ENCODE peak calls at places on chromosomes 13 and 19, in seven cellular contexts. One of them, this sample, is unnamed.

GRCh38 chr13:46057251-46058015 is 4.9 kb upstream of the ZC3H13 start:
- DNase-seq in endodermal cell: no peak
- DNase-seq in K562: no peak
- DNase-seq in mucosa of descending colon: no peak
- DNase-seq in CD4-positive, alpha-beta T cell: no peak
- DNase-seq in tibial artery: no peak
- DNase-seq in brain microvascular endothelial cell: peak
- DNase-seq in this sample: no peak

GRCh38 chr13:53683146-53683545 is 654.5 kb downstream of the OLFM4 start:
- DNase-seq in tibial artery: no peak
- DNase-seq in brain microvascular endothelial cell: no peak
- DNase-seq in CD4-positive, alpha-beta T cell: no peak
- DNase-seq in endodermal cell: no peak
- DNase-seq in mucosa of descending colon: no peak
- DNase-seq in K562: no peak
- DNase-seq in this sample: no peak

GRCh38 chr19:3459322-3459881 is 20.9 kb downstream of the SMIM24 start:
- DNase-seq in K562: peak
- DNase-seq in brain microvascular endothelial cell: peak
- DNase-seq in CD4-positive, alpha-beta T cell: no peak
- DNase-seq in endodermal cell: peak
- DNase-seq in tibial artery: peak
- DNase-seq in mucosa of descending colon: peak
- DNase-seq in this sample: no peak

GRCh38 chr19:14985133-14985532 is 5.5 kb upstream of the SLC1A6 start:
- DNase-seq in endodermal cell: no peak
- DNase-seq in brain microvascular endothelial cell: no peak
- DNase-seq in tibial artery: no peak
- DNase-seq in K562: no peak
- DNase-seq in CD4-positive, alpha-beta T cell: no peak
- DNase-seq in mucosa of descending colon: no peak
- DNase-seq in this sample: no peak

GRCh38 chr19:33628921-33629825 is 7.4 kb downstream of the CHST8 start:
- DNase-seq in K562: no peak
- DNase-seq in CD4-positive, alpha-beta T cell: no peak
- DNase-seq in mucosa of descending colon: no peak
- DNase-seq in brain microvascular endothelial cell: no peak
- DNase-seq in tibial artery: no peak
- DNase-seq in endodermal cell: no peak
- DNase-seq in this sample: no peak

GRCh38 chr19:55209430-55210119 is at the start of gene PTPRH:
- DNase-seq in brain microvascular endothelial cell: no peak
- DNase-seq in mucosa of descending colon: peak
- DNase-seq in K562: no peak
- DNase-seq in tibial artery: no peak
- DNase-seq in endodermal cell: no peak
- DNase-seq in CD4-positive, alpha-beta T cell: no peak
- DNase-seq in this sample: no peak

GRCh38 chr19:974564-975257 is 9.4 kb upstream of the WDR18 start:
- DNase-seq in K562: no peak
- DNase-seq in endodermal cell: no peak
- DNase-seq in CD4-positive, alpha-beta T cell: no peak
- DNase-seq in mucosa of descending colon: no peak
- DNase-seq in brain microvascular endothelial cell: no peak
- DNase-seq in tibial artery: no peak
- DNase-seq in this sample: no peak

GRCh38 chr13:73720216-73720840 is 413.9 kb downstream of the KLF12 start:
- DNase-seq in K562: no peak
- DNase-seq in CD4-positive, alpha-beta T cell: no peak
- DNase-seq in tibial artery: no peak
- DNase-seq in brain microvascular endothelial cell: no peak
- DNase-seq in endodermal cell: no peak
- DNase-seq in mucosa of descending colon: no peak
- DNase-seq in this sample: no peak

GRCh38 chr13:98142427-98143156 is at the start of gene FARP1:
- DNase-seq in tibial artery: peak
- DNase-seq in K562: peak
- DNase-seq in endodermal cell: peak
- DNase-seq in brain microvascular endothelial cell: no peak
- DNase-seq in CD4-positive, alpha-beta T cell: no peak
- DNase-seq in mucosa of descending colon: peak
- DNase-seq in this sample: no peak

GRCh38 chr13:37531054-37531453 is 67.5 kb downstream of the POSTN start:
- DNase-seq in mucosa of descending colon: no peak
- DNase-seq in CD4-positive, alpha-beta T cell: no peak
- DNase-seq in K562: no peak
- DNase-seq in tibial artery: no peak
- DNase-seq in brain microvascular endothelial cell: peak
- DNase-seq in endodermal cell: no peak
- DNase-seq in this sample: no peak

GRCh38 chr19:362683-363082 is 18.1 kb upstream of the MIER2 start:
- DNase-seq in mucosa of descending colon: no peak
- DNase-seq in K562: no peak
- DNase-seq in endodermal cell: peak
- DNase-seq in tibial artery: no peak
- DNase-seq in brain microvascular endothelial cell: no peak
- DNase-seq in CD4-positive, alpha-beta T cell: no peak
- DNase-seq in this sample: no peak

GRCh38 chr19:53884256-53884655 is 2.3 kb downstream of the PRKCG start:
- DNase-seq in tibial artery: no peak
- DNase-seq in CD4-positive, alpha-beta T cell: no peak
- DNase-seq in brain microvascular endothelial cell: no peak
- DNase-seq in mucosa of descending colon: no peak
- DNase-seq in K562: no peak
- DNase-seq in endodermal cell: peak
- DNase-seq in this sample: no peak

GRCh38 chr19:35169226-35169995 is 14.9 kb downstream of the FXYD5 start:
- DNase-seq in endodermal cell: peak
- DNase-seq in mucosa of descending colon: no peak
- DNase-seq in tibial artery: no peak
- DNase-seq in K562: no peak
- DNase-seq in CD4-positive, alpha-beta T cell: no peak
- DNase-seq in brain microvascular endothelial cell: no peak
- DNase-seq in this sample: no peak

GRCh38 chr13:20497376-20497775 is 28.3 kb downstream of the CRYL1 start:
- DNase-seq in mucosa of descending colon: no peak
- DNase-seq in brain microvascular endothelial cell: no peak
- DNase-seq in CD4-positive, alpha-beta T cell: no peak
- DNase-seq in tibial artery: no peak
- DNase-seq in K562: no peak
- DNase-seq in endodermal cell: no peak
- DNase-seq in this sample: no peak

GRCh38 chr19:55443824-55444719 is 972 bp upstream of the SHISA7 start:
- DNase-seq in K562: peak
- DNase-seq in endodermal cell: no peak
- DNase-seq in brain microvascular endothelial cell: no peak
- DNase-seq in mucosa of descending colon: no peak
- DNase-seq in CD4-positive, alpha-beta T cell: no peak
- DNase-seq in tibial artery: no peak
- DNase-seq in this sample: no peak

GRCh38 chr13:32125221-32125621 is 93.6 kb downstream of the FRY start:
- DNase-seq in endodermal cell: no peak
- DNase-seq in K562: no peak
- DNase-seq in tibial artery: no peak
- DNase-seq in CD4-positive, alpha-beta T cell: no peak
- DNase-seq in brain microvascular endothelial cell: no peak
- DNase-seq in mucosa of descending colon: no peak
- DNase-seq in this sample: no peak

GRCh38 chr13:76717092-76717491 is 169.1 kb downstream of the KCTD12 start:
- DNase-seq in mucosa of descending colon: no peak
- DNase-seq in brain microvascular endothelial cell: peak
- DNase-seq in CD4-positive, alpha-beta T cell: no peak
- DNase-seq in endodermal cell: no peak
- DNase-seq in tibial artery: no peak
- DNase-seq in K562: no peak
- DNase-seq in this sample: no peak

GRCh38 chr13:33874871-33875270 is 56.9 kb downstream of the RFC3 start:
- DNase-seq in endodermal cell: no peak
- DNase-seq in mucosa of descending colon: no peak
- DNase-seq in CD4-positive, alpha-beta T cell: no peak
- DNase-seq in K562: no peak
- DNase-seq in tibial artery: no peak
- DNase-seq in brain microvascular endothelial cell: no peak
- DNase-seq in this sample: no peak
- TF ChIP-seq CTCF in endodermal cell: peak
- TF ChIP-seq CTCF in mucosa of descending colon: no peak
- TF ChIP-seq CTCF in CD4-positive, alpha-beta T cell: no peak
- TF ChIP-seq CTCF in K562: no peak
- TF ChIP-seq CTCF in tibial artery: no peak
- TF ChIP-seq CTCF in brain microvascular endothelial cell: peak
- TF ChIP-seq CTCF in this sample: no peak

GRCh38 chr19:19115954-19116353 is 22.3 kb downstream of the TMEM161A start:
- DNase-seq in K562: peak
- DNase-seq in tibial artery: no peak
- DNase-seq in endodermal cell: peak
- DNase-seq in mucosa of descending colon: peak
- DNase-seq in brain microvascular endothelial cell: no peak
- DNase-seq in CD4-positive, alpha-beta T cell: peak
- DNase-seq in this sample: peak
- TF ChIP-seq CTCF in K562: peak
- TF ChIP-seq CTCF in tibial artery: peak
- TF ChIP-seq CTCF in endodermal cell: peak
- TF ChIP-seq CTCF in mucosa of descending colon: peak
- TF ChIP-seq CTCF in brain microvascular endothelial cell: peak
- TF ChIP-seq CTCF in CD4-positive, alpha-beta T cell: peak
- TF ChIP-seq CTCF in this sample: peak

DNA sequence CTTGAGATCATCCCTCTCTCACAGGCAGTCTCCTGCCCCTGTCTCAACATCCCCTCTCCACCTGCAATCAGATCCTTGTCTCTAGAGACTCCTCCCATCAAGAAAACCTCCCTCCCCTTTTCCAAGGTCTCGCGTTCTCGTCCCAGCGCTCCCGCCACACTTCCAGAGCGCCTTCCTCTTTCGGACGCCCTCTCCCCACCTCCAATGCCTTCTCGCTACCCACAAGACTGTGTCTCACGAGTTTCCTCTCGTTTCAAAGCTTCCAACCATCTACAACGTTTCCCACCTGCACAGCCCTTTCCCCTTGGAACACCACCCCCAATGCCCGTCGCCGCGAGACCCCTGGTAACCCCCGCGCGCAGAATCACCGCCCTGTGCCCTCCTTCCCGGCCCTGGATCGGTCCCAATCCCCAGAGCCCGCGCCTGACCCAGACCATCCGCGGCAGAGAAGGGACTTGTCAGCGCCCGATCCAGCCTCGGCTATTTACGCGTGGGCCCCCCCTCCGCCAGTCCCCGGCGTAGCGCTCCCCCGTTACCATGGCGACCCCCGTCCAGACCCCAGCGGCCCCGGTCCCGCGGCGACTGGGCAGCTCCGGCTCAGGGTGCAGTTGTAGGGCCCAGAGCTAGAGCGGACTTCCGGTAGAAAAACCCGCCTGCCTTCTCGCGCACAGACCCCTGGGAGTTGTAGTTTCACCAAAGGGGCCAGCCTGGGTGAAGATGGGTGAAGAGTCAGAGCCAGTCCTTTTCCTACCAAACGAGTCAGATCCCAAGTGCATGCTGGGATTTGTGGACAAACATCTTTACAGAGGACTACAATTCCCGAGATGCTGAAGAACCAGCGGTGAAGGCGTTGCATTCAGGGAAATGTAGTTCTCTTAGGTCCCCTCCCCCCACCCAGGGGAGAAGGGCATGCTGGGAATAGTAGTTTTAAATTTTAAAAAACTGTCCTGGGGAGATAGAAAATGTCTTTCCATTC is at the start of gene AP2S1:
- DNase-seq in brain microvascular endothelial cell: peak
- DNase-seq in K562: peak
- DNase-seq in CD4-positive, alpha-beta T cell: peak
- DNase-seq in mucosa of descending colon: peak
- DNase-seq in endodermal cell: peak
- DNase-seq in tibial artery: peak
- DNase-seq in this sample: peak
- TF ChIP-seq CTCF in brain microvascular endothelial cell: no peak
- TF ChIP-seq CTCF in K562: no peak
- TF ChIP-seq CTCF in CD4-positive, alpha-beta T cell: no peak
- TF ChIP-seq CTCF in mucosa of descending colon: no peak
- TF ChIP-seq CTCF in endodermal cell: no peak
- TF ChIP-seq CTCF in tibial artery: no peak
- TF ChIP-seq CTCF in this sample: no peak

GRCh38 chr13:80339841-80340642 is 884 bp downstream of the SPRY2 start:
- DNase-seq in K562: peak
- DNase-seq in brain microvascular endothelial cell: peak
- DNase-seq in endodermal cell: peak
- DNase-seq in mucosa of descending colon: peak
- DNase-seq in tibial artery: peak
- DNase-seq in CD4-positive, alpha-beta T cell: no peak
- DNase-seq in this sample: peak

GRCh38 chr13:80341098-80341701 is at the start of gene SPRY2:
- DNase-seq in brain microvascular endothelial cell: peak
- DNase-seq in endodermal cell: peak
- DNase-seq in CD4-positive, alpha-beta T cell: no peak
- DNase-seq in mucosa of descending colon: peak
- DNase-seq in tibial artery: peak
- DNase-seq in K562: peak
- DNase-seq in this sample: peak

GRCh38 chr13:80340643-80341097 is 256 bp downstream of the SPRY2 start:
- DNase-seq in endodermal cell: no peak
- DNase-seq in brain microvascular endothelial cell: peak
- DNase-seq in mucosa of descending colon: no peak
- DNase-seq in K562: no peak
- DNase-seq in tibial artery: peak
- DNase-seq in CD4-positive, alpha-beta T cell: no peak
- DNase-seq in this sample: no peak

GRCh38 chr13:80342541-80343371 is 1.8 kb upstream of the SPRY2 start:
- DNase-seq in mucosa of descending colon: peak
- DNase-seq in CD4-positive, alpha-beta T cell: peak
- DNase-seq in brain microvascular endothelial cell: peak
- DNase-seq in K562: peak
- DNase-seq in tibial artery: peak
- DNase-seq in endodermal cell: peak
- DNase-seq in this sample: peak

DNA sequence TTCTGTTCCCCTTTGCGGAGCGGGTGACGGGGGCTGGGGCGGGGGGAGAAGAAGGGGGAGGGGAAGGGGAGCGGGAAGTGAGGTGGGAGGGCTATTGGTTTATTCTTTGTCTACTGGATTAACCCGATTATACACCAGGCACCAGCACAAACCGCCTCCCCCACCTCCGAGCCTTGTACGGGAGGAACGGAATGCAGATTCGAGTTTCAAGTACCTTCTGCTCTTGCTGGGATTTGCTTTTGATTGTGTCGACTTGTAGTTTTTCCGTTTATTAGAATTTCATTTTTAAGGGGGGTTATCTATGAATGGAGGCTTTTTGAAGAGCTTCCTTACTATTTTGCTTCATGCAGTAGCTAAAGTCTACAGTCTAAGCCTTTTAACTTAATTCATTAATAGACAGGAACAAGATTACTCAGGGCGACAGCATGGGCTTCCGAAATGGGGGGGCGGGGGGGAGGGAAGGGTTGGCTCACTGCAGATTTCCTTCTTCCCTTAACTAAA is 895 bp upstream of the SPRY2 start:
- DNase-seq in tibial artery: peak
- DNase-seq in mucosa of descending colon: peak
- DNase-seq in CD4-positive, alpha-beta T cell: no peak
- DNase-seq in K562: no peak
- DNase-seq in brain microvascular endothelial cell: peak
- DNase-seq in endodermal cell: peak
- DNase-seq in this sample: no peak
- TF ChIP-seq CTCF in tibial artery: no peak
- TF ChIP-seq CTCF in mucosa of descending colon: no peak
- TF ChIP-seq CTCF in CD4-positive, alpha-beta T cell: no peak
- TF ChIP-seq CTCF in K562: no peak
- TF ChIP-seq CTCF in brain microvascular endothelial cell: no peak
- TF ChIP-seq CTCF in endodermal cell: no peak
- TF ChIP-seq CTCF in this sample: no peak

GRCh38 chr19:49417090-49417489 is 6.2 kb downstream of the PTH2 start:
- DNase-seq in endodermal cell: peak
- DNase-seq in mucosa of descending colon: no peak
- DNase-seq in tibial artery: no peak
- DNase-seq in brain microvascular endothelial cell: no peak
- DNase-seq in K562: no peak
- DNase-seq in CD4-positive, alpha-beta T cell: no peak
- DNase-seq in this sample: no peak
- TF ChIP-seq CTCF in endodermal cell: peak
- TF ChIP-seq CTCF in mucosa of descending colon: no peak
- TF ChIP-seq CTCF in tibial artery: no peak
- TF ChIP-seq CTCF in brain microvascular endothelial cell: no peak
- TF ChIP-seq CTCF in K562: no peak
- TF ChIP-seq CTCF in CD4-positive, alpha-beta T cell: no peak
- TF ChIP-seq CTCF in this sample: no peak

This sample was measured in natural killer cell.